ENCODE peak calls at places on chromosomes 13 and 19, in four cellular contexts. A is activated CD4-positive, alpha-beta T cell treated with anti-CD3 and anti-CD28 coated beads, Interleukin-2, amount 10 ng/mL, durations not matched to agents 7 days and 5 days; H is AG10803; T is stimulated activated CD8-positive, alpha-beta memory T cell treated with anti-CD3 and anti-CD28 coated beads, Interleukin-7, amount 100 ng/mL, for 1 hour. Z is an unnamed sample.

GRCh38 chr13:51269039-51269438 is 46.8 kb downstream of the FAM124A start:
- DNase-seq in A (no peak), H (peak), T (no peak), Z (no peak)

GRCh38 chr13:109922518-109922917 is 136.1 kb upstream of the IRS2 start:
- DNase-seq in A (no peak), H (no peak), T (no peak), Z (no peak)

GRCh38 chr13:113106666-113107065 is 1.1 kb downstream of the F7 start:
- DNase-seq in A (no peak), H (no peak), T (no peak), Z (no peak)

GRCh38 chr13:43107780-43108179 is 84.4 kb downstream of the DNAJC15 start:
- DNase-seq in A (no peak), H (peak), T (no peak), Z (no peak)

GRCh38 chr19:10085641-10086031 is 481 bp upstream of the SHFL start:
- DNase-seq in A (no peak), H (no peak), T (no peak), Z (no peak)

GRCh38 chr13:93771782-93772181 is 545.2 kb downstream of the GPC6 start:
- DNase-seq in A (no peak), H (no peak), T (no peak), Z (no peak)

GRCh38 chr19:17610384-17610783 is 54.9 kb downstream of the COLGALT1 start:
- DNase-seq in A (no peak), H (no peak), T (no peak), Z (no peak)

GRCh38 chr19:43465468-43466120 is at the start of gene LYPD3:
- DNase-seq in A (no peak), H (peak), T (no peak), Z (no peak)

GRCh38 chr19:4534836-4535658 is at the start of gene PLIN5:
- DNase-seq in A (peak), H (no peak), T (no peak), Z (peak)

GRCh38 chr19:35508129-35508528 is 5.3 kb downstream of the DMKN start:
- DNase-seq in A (no peak), H (no peak), T (no peak), Z (no peak)

GRCh38 chr19:39409886-39410619 is 2.4 kb upstream of the PLEKHG2 start:
- DNase-seq in A (peak), H (peak), T (no peak), Z (peak)

GRCh38 chr13:108086678-108087077 is 128.7 kb downstream of the LIG4 start:
- DNase-seq in A (no peak), H (peak), T (no peak), Z (peak)

GRCh38 chr19:37413243-37414084 is 42.6 kb downstream of the ZNF527 start:
- DNase-seq in A (no peak), H (no peak), T (no peak), Z (no peak)

GRCh38 chr19:46728693-46729339 is 11.9 kb upstream of the PRKD2 start:
- DNase-seq in A (peak), H (peak), T (peak), Z (peak)

GRCh38 chr13:34591801-34592454 is 350.1 kb upstream of the NBEA start:
- DNase-seq in A (no peak), H (no peak), T (no peak), Z (no peak)

GRCh38 chr19:17205237-17206140 is 9.7 kb upstream of the USE1 start:
- DNase-seq in A (peak), H (peak), T (peak), Z (peak)

GRCh38 chr19:35786299-35787160 is 11.2 kb downstream of the ARHGAP33 start:
- DNase-seq in A (no peak), H (no peak), T (no peak), Z (no peak)

GRCh38 chr13:77443511-77443910 is 92.0 kb upstream of the SCEL start:
- DNase-seq in A (no peak), H (no peak), T (no peak), Z (no peak)

GRCh38 chr19:48806518-48806817 is 4.4 kb downstream of the BCAT2 start:
- DNase-seq in A (peak), H (no peak), T (no peak), Z (no peak)

GRCh38 chr13:83620535-83621220 is 261.6 kb downstream of the SLITRK1 start:
- DNase-seq in A (no peak), H (peak), T (no peak), Z (no peak)

GRCh38 chr13:45859682-45860081 is 8.1 kb upstream of the SIAH3 start:
- DNase-seq in A (no peak), H (no peak), T (no peak), Z (peak)

GRCh38 chr19:40741527-40742390 is 8.5 kb downstream of the ACTMAP start:
- DNase-seq in A (no peak), H (no peak), T (no peak), Z (no peak)

GRCh38 chr13:59687028-59687427 is 476.7 kb downstream of the DIAPH3 start:
- DNase-seq in A (no peak), H (no peak), T (no peak), Z (no peak)

GRCh38 chr19:52880895-52881389 is 16.5 kb downstream of the ZNF320 start:
- DNase-seq in A (no peak), H (no peak), T (no peak), Z (no peak)

GRCh38 chr19:1853295-1854031 is 5.2 kb upstream of the REXO1 start:
- DNase-seq in A (peak), H (peak), T (peak), Z (peak)

GRCh38 chr13:101942038-101942437 is 459.8 kb downstream of the FGF14 start:
- DNase-seq in A (peak), H (peak), T (no peak), Z (peak)

GRCh38 chr19:17762505-17763229 is 11.4 kb downstream of the FCHO1 start:
- DNase-seq in A (no peak), H (peak), T (no peak), Z (no peak)

GRCh38 chr13:27252467-27252866 is 1.1 kb downstream of the RPL21 start:
- DNase-seq in A (no peak), H (no peak), T (no peak), Z (no peak)

GRCh38 chr19:9054207-9054606 is 32.7 kb upstream of the OR1M1 start:
- DNase-seq in A (no peak), H (no peak), T (no peak), Z (no peak)

GRCh38 chr19:53537523-53538377 is at the start of gene ZNF331:
- DNase-seq in A (peak), H (peak), T (peak), Z (peak)

GRCh38 chr19:54969647-54970046 is 3.5 kb downstream of the NLRP2 start:
- DNase-seq in A (no peak), H (no peak), T (no peak), Z (no peak)

GRCh38 chr13:66558511-66558910 is 671.6 kb downstream of the PCDH9 start:
- DNase-seq in A (no peak), H (no peak), T (no peak), Z (no peak)

GRCh38 chr19:14346279-14346678 is 35.0 kb upstream of the ADGRE5 start:
- DNase-seq in A (no peak), H (no peak), T (no peak), Z (no peak)

GRCh38 chr19:4208385-4209094 is 20.8 kb upstream of the EBI3 start:
- DNase-seq in A (no peak), H (no peak), T (no peak), Z (no peak)

GRCh38 chr19:38663957-38664502 is 16.6 kb downstream of the ACTN4 start:
- DNase-seq in A (peak), H (no peak), T (no peak), Z (no peak)

GRCh38 chr19:49073514-49074378 is 1.2 kb upstream of the KCNA7 start:
- DNase-seq in A (no peak), H (no peak), T (no peak), Z (no peak)